ENCODE peak calls at places on chromosomes 4 and X, in nine cellular contexts. G, Q, M, W, U, K, B, I and V are unnamed samples.

GRCh38 chr4:2071252-2071911 is 12.3 kb downstream of the NAT8L start:
- DNase-seq in G (no peak), Q (no peak), M (no peak), W (no peak), U (no peak), K (no peak), B (no peak), I (no peak), V (peak; percentile 92)

GRCh38 chrX:155888139-155888538 is 7.0 kb downstream of the VAMP7 start:
- DNase-seq in G (no peak), Q (peak; percentile 37), M (peak; percentile 93), W (no peak), U (no peak), K (peak; percentile 52), B (no peak), I (no peak), V (no peak)

GRCh38 chrX:39730671-39731389 is 366.9 kb downstream of the BCOR start:
- DNase-seq in G (peak; percentile 49), Q (peak; percentile 60), M (peak; percentile 77), W (peak; percentile 71), U (peak; percentile 33), K (peak; percentile 85), B (no peak), I (peak; percentile 38), V (peak; percentile 57)

GRCh38 chrX:118677318-118677717 is 50.1 kb upstream of the IL13RA1 start:
- DNase-seq in G (no peak), Q (no peak), M (no peak), W (no peak), U (no peak), K (no peak), B (no peak), I (no peak), V (no peak)

GRCh38 chrX:150870487-150871340 is 27.8 kb downstream of the CD99L2 start:
- DNase-seq in G (no peak), Q (no peak), M (no peak), W (no peak), U (no peak), K (peak; percentile 9), B (no peak), I (no peak), V (no peak)

GRCh38 chr4:2958446-2958845 is 4.8 kb downstream of the NOP14 start:
- DNase-seq in G (no peak), Q (peak; percentile 39), M (no peak), W (no peak), U (no peak), K (no peak), B (no peak), I (no peak), V (no peak)

GRCh38 chr4:48175806-48176205 is 41.8 kb upstream of the TXK start:
- DNase-seq in G (no peak), Q (no peak), M (peak; percentile 60), W (no peak), U (no peak), K (no peak), B (no peak), I (no peak), V (no peak)

GRCh38 chr4:88753658-88754431 is 56.2 kb upstream of the NAP1L5 start:
- DNase-seq in G (no peak), Q (no peak), M (peak; percentile 33), W (no peak), U (no peak), K (no peak), B (no peak), I (no peak), V (no peak)

GRCh38 chr4:187070158-187070557 is 346.5 kb upstream of the FAT1 start:
- DNase-seq in G (no peak), Q (no peak), M (peak; percentile 9), W (no peak), U (no peak), K (no peak), B (no peak), I (no peak), V (no peak)

GRCh38 chr4:123104275-123104674 is 181.9 kb upstream of the NUDT6 start:
- DNase-seq in G (no peak), Q (no peak), M (no peak), W (no peak), U (no peak), K (no peak), B (no peak), I (no peak), V (no peak)

GRCh38 chrX:69031181-69031580 is 134.1 kb downstream of the PJA1 start:
- DNase-seq in G (no peak), Q (no peak), M (no peak), W (no peak), U (no peak), K (no peak), B (no peak), I (no peak), V (no peak)

GRCh38 chr4:74030285-74030684 is 8.2 kb downstream of the CXCL3 start:
- DNase-seq in G (no peak), Q (no peak), M (no peak), W (no peak), U (no peak), K (no peak), B (no peak), I (no peak), V (no peak)

GRCh38 chr4:41213563-41214157 is 682 bp downstream of the APBB2 start:
- DNase-seq in G (peak; percentile 11), Q (no peak), M (no peak), W (peak; percentile 17), U (no peak), K (no peak), B (no peak), I (no peak), V (peak; percentile 64)

GRCh38 chr4:94852601-94853000 is 94.8 kb downstream of the BMPR1B start:
- DNase-seq in G (no peak), Q (no peak), M (no peak), W (no peak), U (no peak), K (no peak), B (no peak), I (no peak), V (no peak)

GRCh38 chrX:28229217-28229616 is 248.0 kb upstream of the DCAF8L1 start:
- DNase-seq in G (no peak), Q (no peak), M (no peak), W (no peak), U (no peak), K (no peak), B (no peak), I (no peak), V (no peak)

GRCh38 chr4:15888515-15888914 is 50.0 kb downstream of the FGFBP1 start:
- DNase-seq in G (no peak), Q (no peak), M (no peak), W (no peak), U (no peak), K (no peak), B (no peak), I (no peak), V (no peak)

GRCh38 chr4:60432911-60433310 is 767.2 kb upstream of the ADGRL3 start:
- DNase-seq in G (no peak), Q (no peak), M (no peak), W (no peak), U (no peak), K (no peak), B (no peak), I (no peak), V (no peak)

GRCh38 chr4:628346-628745 is 3.0 kb downstream of the PDE6B start:
- DNase-seq in G (no peak), Q (no peak), M (no peak), W (no peak), U (no peak), K (no peak), B (no peak), I (no peak), V (no peak)

GRCh38 chr4:179325181-179325580 is 1882.9 kb upstream of the AGA start:
- DNase-seq in G (no peak), Q (peak; percentile 0), M (no peak), W (no peak), U (no peak), K (no peak), B (no peak), I (no peak), V (no peak)

GRCh38 chr4:150302553-150302952 is 224.3 kb downstream of the DCLK2 start:
- DNase-seq in G (no peak), Q (peak; percentile 96), M (peak; percentile 98), W (peak; percentile 44), U (peak; percentile 18), K (peak; percentile 94), B (no peak), I (peak; percentile 29), V (no peak)

GRCh38 chr4:54082168-54082567 is 17.8 kb upstream of the CHIC2 start:
- DNase-seq in G (no peak), Q (peak; percentile 86), M (peak; percentile 99), W (no peak), U (no peak), K (no peak), B (no peak), I (peak; percentile 72), V (no peak)

GRCh38 chr4:57405359-57405758 is 295.2 kb upstream of the IGFBP7 start:
- DNase-seq in G (no peak), Q (no peak), M (peak; percentile 92), W (no peak), U (no peak), K (no peak), B (no peak), I (no peak), V (no peak)

GRCh38 chr4:99437686-99438577 is 2.8 kb upstream of the ADH7 start:
- DNase-seq in G (no peak), Q (no peak), M (no peak), W (no peak), U (no peak), K (no peak), B (no peak), I (peak; percentile 50), V (no peak)

GRCh38 chr4:77172336-77172735 is 15.3 kb downstream of the CCNG2 start:
- DNase-seq in G (no peak), Q (peak; percentile 76), M (peak; percentile 99), W (no peak), U (no peak), K (no peak), B (no peak), I (no peak), V (no peak)

GRCh38 chr4:99652596-99653436 is 4.8 kb downstream of the C4orf54 start:
- DNase-seq in G (no peak), Q (no peak), M (peak; percentile 69), W (no peak), U (no peak), K (no peak), B (no peak), I (no peak), V (no peak)

GRCh38 chr4:73777612-73778011 is 37.2 kb downstream of the CXCL8 start:
- DNase-seq in G (no peak), Q (no peak), M (peak; percentile 28), W (no peak), U (no peak), K (no peak), B (no peak), I (no peak), V (no peak)

GRCh38 chrX:28787206-28787605 is 200.0 kb downstream of the IL1RAPL1 start:
- DNase-seq in G (no peak), Q (peak; percentile 62), M (peak; percentile 86), W (no peak), U (no peak), K (no peak), B (no peak), I (no peak), V (no peak)

GRCh38 chr4:170672571-170672970 is 582.8 kb upstream of the AADAT start:
- DNase-seq in G (no peak), Q (no peak), M (no peak), W (no peak), U (no peak), K (peak; percentile 68), B (no peak), I (no peak), V (no peak)

GRCh38 chr4:28277931-28278330 is 1417.3 kb downstream of the STIM2 start:
- DNase-seq in G (no peak), Q (no peak), M (no peak), W (no peak), U (no peak), K (no peak), B (no peak), I (no peak), V (no peak)

GRCh38 chr4:99968330-99968729 is 18.3 kb upstream of the H2AZ1 start:
- DNase-seq in G (no peak), Q (no peak), M (peak; percentile 62), W (no peak), U (no peak), K (no peak), B (no peak), I (no peak), V (no peak)

GRCh38 chrX:10505726-10506125 is 114.7 kb downstream of the MID1 start:
- DNase-seq in G (no peak), Q (no peak), M (no peak), W (no peak), U (no peak), K (no peak), B (no peak), I (no peak), V (no peak)